ENCODE peak calls at places on chromosomes 3 and 15, in eight cellular contexts. One of them, this sample, is unnamed.

GRCh38 chr3:147518465-147518864 is 109.3 kb downstream of the ZIC1 start:
- DNase-seq in iPS DF 6.9: no peak
- DNase-seq in fibroblast of mammary gland: peak; percentile 8
- DNase-seq in EL: no peak
- DNase-seq in brain microvascular endothelial cell: no peak
- DNase-seq in D341Med: no peak
- DNase-seq in posterior vena cava: no peak
- DNase-seq in activated T-helper 1 cell treated with anti-CD3 and anti-CD28 coated beads, Interleukin-12 subunit alpha, Interleukin-12 subunit beta, Interleukin-2, Interleukin-4 antibody, amounts not matched to agents 30 ng/mL and 10 ng/mL and 1 ng/mL, durations not matched to agents 14 hours and 24 hours and 36 hours: no peak
- DNase-seq in this sample: no peak

GRCh38 chr3:103614719-103615118 is 1179.9 kb downstream of the ZPLD1 start:
- DNase-seq in iPS DF 6.9: no peak
- DNase-seq in fibroblast of mammary gland: no peak
- DNase-seq in EL: no peak
- DNase-seq in brain microvascular endothelial cell: no peak
- DNase-seq in D341Med: no peak
- DNase-seq in posterior vena cava: no peak
- DNase-seq in activated T-helper 1 cell treated with anti-CD3 and anti-CD28 coated beads, Interleukin-12 subunit alpha, Interleukin-12 subunit beta, Interleukin-2, Interleukin-4 antibody, amounts not matched to agents 30 ng/mL and 10 ng/mL and 1 ng/mL, durations not matched to agents 14 hours and 24 hours and 36 hours: no peak
- DNase-seq in this sample: no peak

GRCh38 chr15:76153241-76154197 is 93.7 kb downstream of the TMEM266 start:
- DNase-seq in iPS DF 6.9: no peak
- DNase-seq in fibroblast of mammary gland: no peak
- DNase-seq in EL: no peak
- DNase-seq in brain microvascular endothelial cell: no peak
- DNase-seq in D341Med: no peak
- DNase-seq in posterior vena cava: no peak
- DNase-seq in activated T-helper 1 cell treated with anti-CD3 and anti-CD28 coated beads, Interleukin-12 subunit alpha, Interleukin-12 subunit beta, Interleukin-2, Interleukin-4 antibody, amounts not matched to agents 30 ng/mL and 10 ng/mL and 1 ng/mL, durations not matched to agents 14 hours and 24 hours and 36 hours: no peak
- DNase-seq in this sample: no peak

GRCh38 chr15:78438595-78439285 is 724 bp downstream of the IREB2 start:
- DNase-seq in iPS DF 6.9: no peak
- DNase-seq in fibroblast of mammary gland: peak; percentile 30
- DNase-seq in EL: peak; percentile 41
- DNase-seq in brain microvascular endothelial cell: peak; percentile 18
- DNase-seq in D341Med: peak; percentile 43
- DNase-seq in posterior vena cava: no peak
- DNase-seq in activated T-helper 1 cell treated with anti-CD3 and anti-CD28 coated beads, Interleukin-12 subunit alpha, Interleukin-12 subunit beta, Interleukin-2, Interleukin-4 antibody, amounts not matched to agents 30 ng/mL and 10 ng/mL and 1 ng/mL, durations not matched to agents 14 hours and 24 hours and 36 hours: peak; percentile 2
- DNase-seq in this sample: peak; percentile 26

GRCh38 chr3:89107461-89108035 is at the start of gene EPHA3:
- DNase-seq in iPS DF 6.9: peak; percentile 61
- DNase-seq in fibroblast of mammary gland: peak; percentile 45
- DNase-seq in EL: peak; percentile 58
- DNase-seq in brain microvascular endothelial cell: peak; percentile 84
- DNase-seq in D341Med: peak; percentile 75
- DNase-seq in posterior vena cava: peak; percentile 93
- DNase-seq in activated T-helper 1 cell treated with anti-CD3 and anti-CD28 coated beads, Interleukin-12 subunit alpha, Interleukin-12 subunit beta, Interleukin-2, Interleukin-4 antibody, amounts not matched to agents 30 ng/mL and 10 ng/mL and 1 ng/mL, durations not matched to agents 14 hours and 24 hours and 36 hours: peak; percentile 24
- DNase-seq in this sample: no peak

GRCh38 chr15:64092864-64093626 is 593 bp downstream of the CIAO2A start:
- DNase-seq in iPS DF 6.9: no peak
- DNase-seq in fibroblast of mammary gland: peak; percentile 51
- DNase-seq in EL: peak; percentile 53
- DNase-seq in brain microvascular endothelial cell: peak; percentile 50
- DNase-seq in D341Med: peak; percentile 60
- DNase-seq in posterior vena cava: no peak
- DNase-seq in activated T-helper 1 cell treated with anti-CD3 and anti-CD28 coated beads, Interleukin-12 subunit alpha, Interleukin-12 subunit beta, Interleukin-2, Interleukin-4 antibody, amounts not matched to agents 30 ng/mL and 10 ng/mL and 1 ng/mL, durations not matched to agents 14 hours and 24 hours and 36 hours: peak; percentile 26
- DNase-seq in this sample: peak; percentile 61

GRCh38 chr3:133870822-133871221 is 24.9 kb downstream of the RAB6B start:
- DNase-seq in iPS DF 6.9: no peak
- DNase-seq in fibroblast of mammary gland: no peak
- DNase-seq in EL: no peak
- DNase-seq in brain microvascular endothelial cell: no peak
- DNase-seq in D341Med: no peak
- DNase-seq in posterior vena cava: peak; percentile 58
- DNase-seq in activated T-helper 1 cell treated with anti-CD3 and anti-CD28 coated beads, Interleukin-12 subunit alpha, Interleukin-12 subunit beta, Interleukin-2, Interleukin-4 antibody, amounts not matched to agents 30 ng/mL and 10 ng/mL and 1 ng/mL, durations not matched to agents 14 hours and 24 hours and 36 hours: no peak
- DNase-seq in this sample: no peak

GRCh38 chr15:99126195-99126594 is 21.3 kb downstream of the SYNM start:
- DNase-seq in iPS DF 6.9: no peak
- DNase-seq in fibroblast of mammary gland: no peak
- DNase-seq in EL: no peak
- DNase-seq in brain microvascular endothelial cell: no peak
- DNase-seq in D341Med: no peak
- DNase-seq in posterior vena cava: peak; percentile 64
- DNase-seq in activated T-helper 1 cell treated with anti-CD3 and anti-CD28 coated beads, Interleukin-12 subunit alpha, Interleukin-12 subunit beta, Interleukin-2, Interleukin-4 antibody, amounts not matched to agents 30 ng/mL and 10 ng/mL and 1 ng/mL, durations not matched to agents 14 hours and 24 hours and 36 hours: no peak
- DNase-seq in this sample: no peak

GRCh38 chr3:14885307-14885706 is 62.1 kb upstream of the NR2C2 start:
- DNase-seq in iPS DF 6.9: no peak
- DNase-seq in fibroblast of mammary gland: no peak
- DNase-seq in EL: no peak
- DNase-seq in brain microvascular endothelial cell: no peak
- DNase-seq in D341Med: no peak
- DNase-seq in posterior vena cava: no peak
- DNase-seq in activated T-helper 1 cell treated with anti-CD3 and anti-CD28 coated beads, Interleukin-12 subunit alpha, Interleukin-12 subunit beta, Interleukin-2, Interleukin-4 antibody, amounts not matched to agents 30 ng/mL and 10 ng/mL and 1 ng/mL, durations not matched to agents 14 hours and 24 hours and 36 hours: no peak
- DNase-seq in this sample: no peak

GRCh38 chr3:131892331-131892730 is 142.5 kb downstream of the CPNE4 start:
- DNase-seq in iPS DF 6.9: no peak
- DNase-seq in fibroblast of mammary gland: no peak
- DNase-seq in EL: no peak
- DNase-seq in brain microvascular endothelial cell: no peak
- DNase-seq in D341Med: no peak
- DNase-seq in posterior vena cava: no peak
- DNase-seq in activated T-helper 1 cell treated with anti-CD3 and anti-CD28 coated beads, Interleukin-12 subunit alpha, Interleukin-12 subunit beta, Interleukin-2, Interleukin-4 antibody, amounts not matched to agents 30 ng/mL and 10 ng/mL and 1 ng/mL, durations not matched to agents 14 hours and 24 hours and 36 hours: no peak
- DNase-seq in this sample: no peak

GRCh38 chr3:37753428-37753827 is 108.3 kb upstream of the CTDSPL start:
- DNase-seq in iPS DF 6.9: no peak
- DNase-seq in fibroblast of mammary gland: peak; percentile 8
- DNase-seq in EL: no peak
- DNase-seq in brain microvascular endothelial cell: no peak
- DNase-seq in D341Med: no peak
- DNase-seq in posterior vena cava: no peak
- DNase-seq in activated T-helper 1 cell treated with anti-CD3 and anti-CD28 coated beads, Interleukin-12 subunit alpha, Interleukin-12 subunit beta, Interleukin-2, Interleukin-4 antibody, amounts not matched to agents 30 ng/mL and 10 ng/mL and 1 ng/mL, durations not matched to agents 14 hours and 24 hours and 36 hours: no peak
- DNase-seq in this sample: no peak

GRCh38 chr3:52299815-52300611 is 12.4 kb downstream of the GLYCTK start:
- DNase-seq in iPS DF 6.9: no peak
- DNase-seq in fibroblast of mammary gland: no peak
- DNase-seq in EL: peak; percentile 25
- DNase-seq in brain microvascular endothelial cell: peak; percentile 39
- DNase-seq in D341Med: no peak
- DNase-seq in posterior vena cava: no peak
- DNase-seq in activated T-helper 1 cell treated with anti-CD3 and anti-CD28 coated beads, Interleukin-12 subunit alpha, Interleukin-12 subunit beta, Interleukin-2, Interleukin-4 antibody, amounts not matched to agents 30 ng/mL and 10 ng/mL and 1 ng/mL, durations not matched to agents 14 hours and 24 hours and 36 hours: no peak
- DNase-seq in this sample: peak; percentile 64

GRCh38 chr3:168514252-168514651 is 418.5 kb upstream of the GOLIM4 start:
- DNase-seq in iPS DF 6.9: no peak
- DNase-seq in fibroblast of mammary gland: no peak
- DNase-seq in EL: no peak
- DNase-seq in brain microvascular endothelial cell: no peak
- DNase-seq in D341Med: no peak
- DNase-seq in posterior vena cava: no peak
- DNase-seq in activated T-helper 1 cell treated with anti-CD3 and anti-CD28 coated beads, Interleukin-12 subunit alpha, Interleukin-12 subunit beta, Interleukin-2, Interleukin-4 antibody, amounts not matched to agents 30 ng/mL and 10 ng/mL and 1 ng/mL, durations not matched to agents 14 hours and 24 hours and 36 hours: no peak
- DNase-seq in this sample: no peak

GRCh38 chr15:48394172-48394571 is 62.9 kb downstream of the DUT start:
- DNase-seq in iPS DF 6.9: no peak
- DNase-seq in fibroblast of mammary gland: no peak
- DNase-seq in EL: no peak
- DNase-seq in brain microvascular endothelial cell: no peak
- DNase-seq in D341Med: no peak
- DNase-seq in posterior vena cava: peak; percentile 86
- DNase-seq in activated T-helper 1 cell treated with anti-CD3 and anti-CD28 coated beads, Interleukin-12 subunit alpha, Interleukin-12 subunit beta, Interleukin-2, Interleukin-4 antibody, amounts not matched to agents 30 ng/mL and 10 ng/mL and 1 ng/mL, durations not matched to agents 14 hours and 24 hours and 36 hours: no peak
- DNase-seq in this sample: no peak

GRCh38 chr3:13213490-13213889 is 140.3 kb upstream of the IQSEC1 start:
- DNase-seq in iPS DF 6.9: no peak
- DNase-seq in fibroblast of mammary gland: no peak
- DNase-seq in EL: no peak
- DNase-seq in brain microvascular endothelial cell: no peak
- DNase-seq in D341Med: no peak
- DNase-seq in posterior vena cava: no peak
- DNase-seq in activated T-helper 1 cell treated with anti-CD3 and anti-CD28 coated beads, Interleukin-12 subunit alpha, Interleukin-12 subunit beta, Interleukin-2, Interleukin-4 antibody, amounts not matched to agents 30 ng/mL and 10 ng/mL and 1 ng/mL, durations not matched to agents 14 hours and 24 hours and 36 hours: no peak
- DNase-seq in this sample: no peak

GRCh38 chr3:10470666-10471336 is 34.6 kb downstream of the ATP2B2 start:
- DNase-seq in iPS DF 6.9: no peak
- DNase-seq in fibroblast of mammary gland: no peak
- DNase-seq in EL: no peak
- DNase-seq in brain microvascular endothelial cell: no peak
- DNase-seq in D341Med: no peak
- DNase-seq in posterior vena cava: no peak
- DNase-seq in activated T-helper 1 cell treated with anti-CD3 and anti-CD28 coated beads, Interleukin-12 subunit alpha, Interleukin-12 subunit beta, Interleukin-2, Interleukin-4 antibody, amounts not matched to agents 30 ng/mL and 10 ng/mL and 1 ng/mL, durations not matched to agents 14 hours and 24 hours and 36 hours: no peak
- DNase-seq in this sample: no peak

GRCh38 chr3:176766862-176767261 is 430.4 kb downstream of the TBL1XR1 start:
- DNase-seq in iPS DF 6.9: no peak
- DNase-seq in fibroblast of mammary gland: no peak
- DNase-seq in EL: no peak
- DNase-seq in brain microvascular endothelial cell: no peak
- DNase-seq in D341Med: no peak
- DNase-seq in posterior vena cava: no peak
- DNase-seq in activated T-helper 1 cell treated with anti-CD3 and anti-CD28 coated beads, Interleukin-12 subunit alpha, Interleukin-12 subunit beta, Interleukin-2, Interleukin-4 antibody, amounts not matched to agents 30 ng/mL and 10 ng/mL and 1 ng/mL, durations not matched to agents 14 hours and 24 hours and 36 hours: no peak
- DNase-seq in this sample: no peak

GRCh38 chr3:194381460-194381875 is 11.9 kb upstream of the LRRC15 start:
- DNase-seq in iPS DF 6.9: no peak
- DNase-seq in fibroblast of mammary gland: no peak
- DNase-seq in EL: no peak
- DNase-seq in brain microvascular endothelial cell: no peak
- DNase-seq in D341Med: no peak
- DNase-seq in posterior vena cava: peak; percentile 78
- DNase-seq in activated T-helper 1 cell treated with anti-CD3 and anti-CD28 coated beads, Interleukin-12 subunit alpha, Interleukin-12 subunit beta, Interleukin-2, Interleukin-4 antibody, amounts not matched to agents 30 ng/mL and 10 ng/mL and 1 ng/mL, durations not matched to agents 14 hours and 24 hours and 36 hours: no peak
- DNase-seq in this sample: no peak